ENCODE peak calls at places on chromosomes 13 and 19, in six cellular contexts. R is ascending aorta, S is brain microvascular endothelial cell, Q is IMR-90, B is dorsolateral prefrontal cortex, O is right atrium auricular region. I is an unnamed sample.

GRCh38 chr19:10861118-10861651 is 10.2 kb upstream of the CARM1 start:
- DNase-seq in B (no peak), S (peak; percentile 45), O (no peak), R (no peak), Q (no peak), I (no peak)

GRCh38 chr19:33621811-33622504 is at the start of gene CHST8:
- DNase-seq in S (no peak), Q (no peak), B (peak; percentile 45), R (no peak), O (no peak), I (no peak)

GRCh38 chr13:24215732-24216131 is 55.2 kb downstream of the SPATA13 start:
- DNase-seq in R (no peak), O (peak; percentile 67), S (no peak), B (no peak), Q (peak; percentile 60), I (no peak)

GRCh38 chr19:45640849-45641273 is 1.7 kb upstream of the EML2 start:
- DNase-seq in O (no peak), R (no peak), B (no peak), S (no peak), Q (no peak), I (no peak)

GRCh38 chr13:113161433-113161832 is 3.0 kb downstream of the PROZ start:
- DNase-seq in R (no peak), B (no peak), Q (no peak), S (no peak), O (no peak), I (no peak)

GRCh38 chr19:30123109-30123508 is 181.1 kb downstream of the URI1 start:
- DNase-seq in B (no peak), O (no peak), R (no peak), S (no peak), Q (no peak), I (no peak)

GRCh38 chr19:47026156-47026555 is 6.5 kb downstream of the NPAS1 start:
- DNase-seq in R (no peak), S (no peak), Q (no peak), O (no peak), B (no peak), I (no peak)

GRCh38 chr19:41792513-41793413 is 3.6 kb upstream of the CEACAM3 start:
- DNase-seq in Q (peak; percentile 36), R (no peak), O (no peak), B (no peak), S (peak; percentile 15), I (no peak)

GRCh38 chr13:102286326-102286725 is 115.5 kb downstream of the FGF14 start:
- DNase-seq in R (no peak), S (peak; percentile 50), O (no peak), B (no peak), Q (peak; percentile 96), I (no peak)

GRCh38 chr13:20017365-20017711 is 58.8 kb downstream of the ZMYM2 start:
- DNase-seq in O (no peak), Q (no peak), B (no peak), R (no peak), S (no peak), I (no peak)

DNA sequence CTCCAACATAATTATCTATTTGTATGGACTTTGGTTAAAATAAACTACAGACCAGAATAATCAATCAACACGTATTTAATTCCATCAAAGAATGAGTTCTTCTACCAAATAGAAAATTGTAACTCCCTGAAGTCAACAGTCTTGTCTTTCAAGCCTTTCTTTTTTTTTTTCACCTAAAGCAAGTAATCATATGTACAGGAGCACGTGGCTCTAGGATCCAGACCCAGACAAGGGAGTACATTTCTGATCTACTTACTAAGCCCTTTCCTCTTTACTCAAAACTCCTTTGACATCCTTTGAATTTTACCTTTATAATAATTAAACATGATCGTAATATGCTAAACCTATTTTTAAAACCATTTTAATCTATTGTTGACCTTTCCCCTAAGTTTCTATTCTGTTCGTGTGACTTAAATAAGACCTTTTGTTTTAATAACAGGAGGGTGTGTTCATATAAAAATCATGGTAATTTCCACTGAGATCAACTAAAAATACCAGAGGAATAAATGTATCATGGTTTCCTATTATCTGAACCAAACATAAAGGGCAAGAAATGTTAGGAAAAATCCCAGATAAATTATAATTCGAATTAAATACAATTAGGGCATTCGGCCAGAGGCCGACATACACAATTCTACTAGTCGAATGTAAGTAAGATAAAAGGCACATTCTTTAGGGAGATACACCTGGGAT is 1.7 kb downstream of the SLC7A1 start:
- DNase-seq in B (no peak), Q (no peak), S (no peak), R (no peak), O (no peak), I (no peak)
- H3K27ac ChIP-seq in B (no peak overlapping the region), Q (no peak overlapping the region), S (peak overlapping the region; percentile 99), R (peak overlapping the region; percentile 93), O (peak overlapping the region; percentile 86), I (peak overlapping the region; percentile 86)

DNA sequence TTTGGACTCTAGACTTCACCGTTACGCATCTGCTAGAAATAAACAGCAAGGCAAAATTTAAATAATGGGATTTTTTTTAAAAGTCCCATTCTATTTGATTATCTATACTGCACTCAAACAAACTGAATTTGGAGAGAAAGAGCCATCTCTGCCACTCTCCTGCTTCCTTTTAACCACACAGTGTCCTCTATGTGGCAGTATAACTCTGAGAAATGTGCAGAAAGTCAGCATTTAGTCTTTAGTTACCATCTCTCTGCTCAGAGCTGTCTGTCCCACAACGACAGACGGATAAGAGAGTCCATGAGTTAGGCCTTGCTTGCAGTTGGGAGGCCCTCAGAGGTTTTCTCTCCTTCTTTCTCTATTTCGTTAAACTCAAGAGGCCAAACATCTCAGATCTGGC is 21.2 kb downstream of the CCNA1 start:
- DNase-seq in S (no peak), O (no peak), R (no peak), Q (peak; percentile 2), B (no peak), I (no peak)
- TF ChIP-seq CTCF in S (peak; percentile 25), O (peak; percentile 63), R (no peak), Q (peak; percentile 15), B (peak; percentile 43), I (no peak)

GRCh38 chr19:12481781-12482504 is 2.7 kb downstream of the ZNF709 start:
- DNase-seq in B (no peak), S (no peak), Q (no peak), R (no peak), O (no peak), I (no peak)

GRCh38 chr19:12485571-12485970 is 955 bp upstream of the ZNF709 start:
- DNase-seq in B (no peak), R (no peak), O (no peak), Q (no peak), S (no peak), I (no peak)

GRCh38 chr19:12482505-12482886 is 2.1 kb downstream of the ZNF709 start:
- DNase-seq in Q (no peak), O (no peak), B (no peak), R (no peak), S (no peak), I (no peak)

GRCh38 chr19:12484371-12485322 is at the start of gene ZNF709:
- DNase-seq in B (peak; percentile 91), O (peak; percentile 90), Q (peak; percentile 77), S (peak; percentile 80), R (peak; percentile 63), I (peak; percentile 64)

DNA sequence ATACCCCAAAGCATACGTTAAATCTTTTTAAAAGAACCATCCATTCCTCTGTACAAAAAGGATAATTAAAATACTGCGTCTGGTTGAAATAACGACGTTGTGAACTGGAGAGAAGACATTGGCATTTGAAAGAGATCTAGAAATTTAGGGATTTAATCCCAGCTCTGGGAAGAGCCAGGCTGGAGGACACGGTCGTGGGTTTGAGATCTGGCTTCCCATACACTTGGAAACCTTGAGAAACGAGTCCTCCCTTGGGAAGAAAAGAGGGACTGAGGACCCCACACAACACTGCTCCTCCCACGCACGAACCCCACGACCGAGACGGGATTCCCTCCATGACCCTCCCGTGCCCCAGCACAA is 625 bp downstream of the ZNF709 start:
- DNase-seq in S (no peak), R (no peak), O (no peak), Q (peak; percentile 6), B (no peak), I (no peak)
- H3K4me3 ChIP-seq in S (peak overlapping the region; percentile 99), R (peak overlapping the region; percentile 86), O (peak overlapping the region; percentile 86), Q (peak overlapping the region; percentile 88), B (peak overlapping the region; percentile 97), I (peak overlapping the region; percentile 98)

GRCh38 chr13:52600666-52601065 is 41.6 kb upstream of the HNRNPA1L2 start:
- DNase-seq in O (no peak), R (no peak), Q (no peak), S (no peak), B (no peak), I (no peak)
- H3K27ac ChIP-seq in O (peak overlapping the region; percentile 73), R (peak overlapping the region; percentile 91), Q (peak overlapping the region; percentile 82), S (no peak overlapping the region), B (no peak overlapping the region), I (peak overlapping the region; percentile 89)

GRCh38 chr13:58858870-58859371 is 1227.4 kb downstream of the PCDH17 start:
- DNase-seq in Q (no peak), S (no peak), R (no peak), B (no peak), O (no peak), I (no peak)
- TF ChIP-seq CTCF in Q (no peak), S (no peak), R (no peak), B (no peak), O (no peak), I (no peak)

GRCh38 chr19:17406039-17406886 is 833 bp upstream of the BST2 start:
- DNase-seq in Q (no peak), O (no peak), R (no peak), S (peak; percentile 44), B (no peak), I (no peak)
- H3K4me3 ChIP-seq in Q (no peak overlapping the region), O (peak overlapping the region; percentile 17), R (peak overlapping the region; percentile 67), S (no peak overlapping the region), B (peak overlapping the region; percentile 66), I (peak overlapping the region; percentile 70)